ENCODE peak calls at places on chromosomes 12 and 14, in eight cellular contexts. One of them, this sample, is unnamed.
A peak's percentile ranks its signal among the peaks of the same experiment; 100 is the strongest.

GRCh38 chr12:89082354-89082753 is 269.9 kb downstream of the DUSP6 start:
- DNase-seq in astrocyte: no peak
- DNase-seq in breast epithelium: no peak
- DNase-seq in K562: no peak
- DNase-seq in brain microvascular endothelial cell: no peak
- DNase-seq in AG04450: no peak
- DNase-seq in heart left ventricle: no peak
- DNase-seq in dorsolateral prefrontal cortex: no peak
- DNase-seq in this sample: no peak

GRCh38 chr12:72271401-72271740 is 799 bp upstream of the TRHDE start:
- DNase-seq in astrocyte: no peak
- DNase-seq in breast epithelium: no peak
- DNase-seq in K562: no peak
- DNase-seq in brain microvascular endothelial cell: peak; percentile 43
- DNase-seq in AG04450: no peak
- DNase-seq in heart left ventricle: no peak
- DNase-seq in dorsolateral prefrontal cortex: peak; percentile 72
- DNase-seq in this sample: no peak

GRCh38 chr14:90381999-90382451 is 14.8 kb upstream of the CALM1 start:
- DNase-seq in astrocyte: no peak
- DNase-seq in breast epithelium: peak; percentile 68
- DNase-seq in K562: peak; percentile 19
- DNase-seq in brain microvascular endothelial cell: no peak
- DNase-seq in AG04450: no peak
- DNase-seq in heart left ventricle: peak; percentile 57
- DNase-seq in dorsolateral prefrontal cortex: no peak
- DNase-seq in this sample: no peak

GRCh38 chr14:59161571-59162175 is 26.8 kb upstream of the DAAM1 start:
- DNase-seq in astrocyte: peak; percentile 86
- DNase-seq in breast epithelium: no peak
- DNase-seq in K562: no peak
- DNase-seq in brain microvascular endothelial cell: peak; percentile 88
- DNase-seq in AG04450: peak; percentile 33
- DNase-seq in heart left ventricle: peak; percentile 28
- DNase-seq in dorsolateral prefrontal cortex: no peak
- DNase-seq in this sample: no peak

GRCh38 chr14:32865827-32866376 is 72.8 kb upstream of the NPAS3 start:
- DNase-seq in astrocyte: no peak
- DNase-seq in breast epithelium: no peak
- DNase-seq in K562: no peak
- DNase-seq in brain microvascular endothelial cell: no peak
- DNase-seq in AG04450: no peak
- DNase-seq in heart left ventricle: no peak
- DNase-seq in dorsolateral prefrontal cortex: no peak
- DNase-seq in this sample: no peak

GRCh38 chr14:68139466-68140110 is 320.0 kb downstream of the RAD51B start:
- DNase-seq in astrocyte: no peak
- DNase-seq in breast epithelium: no peak
- DNase-seq in K562: no peak
- DNase-seq in brain microvascular endothelial cell: no peak
- DNase-seq in AG04450: no peak
- DNase-seq in heart left ventricle: no peak
- DNase-seq in dorsolateral prefrontal cortex: no peak
- DNase-seq in this sample: no peak

GRCh38 chr14:75978249-75978731 is 3.5 kb downstream of the TGFB3 start:
- DNase-seq in astrocyte: no peak
- DNase-seq in breast epithelium: peak; percentile 77
- DNase-seq in K562: no peak
- DNase-seq in brain microvascular endothelial cell: no peak
- DNase-seq in AG04450: no peak
- DNase-seq in heart left ventricle: no peak
- DNase-seq in dorsolateral prefrontal cortex: no peak
- DNase-seq in this sample: peak; percentile 29

GRCh38 chr12:109666068-109666467 is 47.6 kb upstream of the FAM222A start:
- DNase-seq in astrocyte: no peak
- DNase-seq in breast epithelium: no peak
- DNase-seq in K562: no peak
- DNase-seq in brain microvascular endothelial cell: no peak
- DNase-seq in AG04450: no peak
- DNase-seq in heart left ventricle: no peak
- DNase-seq in dorsolateral prefrontal cortex: no peak
- DNase-seq in this sample: no peak

GRCh38 chr12:117563007-117563406 is 201.6 kb upstream of the NOS1 start:
- DNase-seq in astrocyte: no peak
- DNase-seq in breast epithelium: no peak
- DNase-seq in K562: no peak
- DNase-seq in brain microvascular endothelial cell: no peak
- DNase-seq in AG04450: no peak
- DNase-seq in heart left ventricle: no peak
- DNase-seq in dorsolateral prefrontal cortex: no peak
- DNase-seq in this sample: no peak

GRCh38 chr12:31386364-31386777 is 60.4 kb upstream of the SINHCAF start:
- DNase-seq in astrocyte: no peak
- DNase-seq in breast epithelium: no peak
- DNase-seq in K562: no peak
- DNase-seq in brain microvascular endothelial cell: no peak
- DNase-seq in AG04450: no peak
- DNase-seq in heart left ventricle: no peak
- DNase-seq in dorsolateral prefrontal cortex: no peak
- DNase-seq in this sample: no peak

GRCh38 chr14:41663478-41663845 is 56.8 kb downstream of the LRFN5 start:
- DNase-seq in astrocyte: peak; percentile 70
- DNase-seq in breast epithelium: no peak
- DNase-seq in K562: no peak
- DNase-seq in brain microvascular endothelial cell: no peak
- DNase-seq in AG04450: no peak
- DNase-seq in heart left ventricle: no peak
- DNase-seq in dorsolateral prefrontal cortex: no peak
- DNase-seq in this sample: no peak

GRCh38 chr12:46230985-46231384 is 37.9 kb downstream of the SLC38A1 start:
- DNase-seq in astrocyte: no peak
- DNase-seq in breast epithelium: no peak
- DNase-seq in K562: no peak
- DNase-seq in brain microvascular endothelial cell: no peak
- DNase-seq in AG04450: no peak
- DNase-seq in heart left ventricle: no peak
- DNase-seq in dorsolateral prefrontal cortex: no peak
- DNase-seq in this sample: no peak

GRCh38 chr14:20811994-20812393 is 9.3 kb upstream of the RNASE1 start:
- DNase-seq in astrocyte: no peak
- DNase-seq in breast epithelium: no peak
- DNase-seq in K562: no peak
- DNase-seq in brain microvascular endothelial cell: no peak
- DNase-seq in AG04450: no peak
- DNase-seq in heart left ventricle: no peak
- DNase-seq in dorsolateral prefrontal cortex: no peak
- DNase-seq in this sample: no peak

GRCh38 chr12:48288387-48289268 is 62.1 kb downstream of the ZNF641 start:
- DNase-seq in astrocyte: no peak
- DNase-seq in breast epithelium: no peak
- DNase-seq in K562: no peak
- DNase-seq in brain microvascular endothelial cell: no peak
- DNase-seq in AG04450: no peak
- DNase-seq in heart left ventricle: no peak
- DNase-seq in dorsolateral prefrontal cortex: no peak
- DNase-seq in this sample: no peak

GRCh38 chr12:48285751-48286650 is 64.7 kb downstream of the ZNF641 start:
- DNase-seq in astrocyte: no peak
- DNase-seq in breast epithelium: no peak
- DNase-seq in K562: no peak
- DNase-seq in brain microvascular endothelial cell: no peak
- DNase-seq in AG04450: no peak
- DNase-seq in heart left ventricle: no peak
- DNase-seq in dorsolateral prefrontal cortex: no peak
- DNase-seq in this sample: no peak

GRCh38 chr12:48291511-48291910 is 59.2 kb downstream of the ZNF641 start:
- DNase-seq in astrocyte: no peak
- DNase-seq in breast epithelium: no peak
- DNase-seq in K562: no peak
- DNase-seq in brain microvascular endothelial cell: no peak
- DNase-seq in AG04450: no peak
- DNase-seq in heart left ventricle: no peak
- DNase-seq in dorsolateral prefrontal cortex: no peak
- DNase-seq in this sample: no peak

GRCh38 chr12:48281811-48282210 is 68.9 kb downstream of the ZNF641 start:
- DNase-seq in astrocyte: no peak
- DNase-seq in breast epithelium: no peak
- DNase-seq in K562: no peak
- DNase-seq in brain microvascular endothelial cell: no peak
- DNase-seq in AG04450: no peak
- DNase-seq in heart left ventricle: no peak
- DNase-seq in dorsolateral prefrontal cortex: no peak
- DNase-seq in this sample: no peak

GRCh38 chr12:48286665-48287064 is 64.1 kb downstream of the ZNF641 start:
- DNase-seq in astrocyte: no peak
- DNase-seq in breast epithelium: no peak
- DNase-seq in K562: no peak
- DNase-seq in brain microvascular endothelial cell: peak; percentile 11
- DNase-seq in AG04450: no peak
- DNase-seq in heart left ventricle: no peak
- DNase-seq in dorsolateral prefrontal cortex: no peak
- DNase-seq in this sample: no peak
- TF ChIP-seq CTCF in astrocyte: peak; percentile 11
- TF ChIP-seq CTCF in breast epithelium: no peak
- TF ChIP-seq CTCF in K562: peak; percentile 68
- TF ChIP-seq CTCF in brain microvascular endothelial cell: peak; percentile 67
- TF ChIP-seq CTCF in AG04450: peak; percentile 48
- TF ChIP-seq CTCF in heart left ventricle: peak; percentile 29
- TF ChIP-seq CTCF in dorsolateral prefrontal cortex: no peak
- TF ChIP-seq CTCF in this sample: no peak

GRCh38 chr12:93773122-93773871 is 96.1 kb downstream of the CRADD start:
- DNase-seq in astrocyte: peak; percentile 70
- DNase-seq in breast epithelium: no peak
- DNase-seq in K562: no peak
- DNase-seq in brain microvascular endothelial cell: peak; percentile 87
- DNase-seq in AG04450: no peak
- DNase-seq in heart left ventricle: peak; percentile 33
- DNase-seq in dorsolateral prefrontal cortex: no peak
- DNase-seq in this sample: no peak
- H3K27ac ChIP-seq in astrocyte: peak overlapping the region; percentile 3
- H3K27ac ChIP-seq in breast epithelium: no peak overlapping the region
- H3K27ac ChIP-seq in K562: peak overlapping the region; percentile 61
- H3K27ac ChIP-seq in brain microvascular endothelial cell: peak overlapping the region; percentile 47
- H3K27ac ChIP-seq in AG04450: no peak overlapping the region
- H3K27ac ChIP-seq in heart left ventricle: peak overlapping the region; percentile 18
- H3K27ac ChIP-seq in dorsolateral prefrontal cortex: no peak overlapping the region
- H3K27ac ChIP-seq in this sample: no peak overlapping the region

GRCh38 chr14:39841088-39841487 is 408.9 kb upstream of the FBXO33 start:
- DNase-seq in astrocyte: peak; percentile 57
- DNase-seq in breast epithelium: no peak
- DNase-seq in K562: no peak
- DNase-seq in brain microvascular endothelial cell: no peak
- DNase-seq in AG04450: no peak
- DNase-seq in heart left ventricle: no peak
- DNase-seq in dorsolateral prefrontal cortex: no peak
- DNase-seq in this sample: no peak
- TF ChIP-seq CTCF in astrocyte: no peak
- TF ChIP-seq CTCF in breast epithelium: no peak
- TF ChIP-seq CTCF in K562: no peak
- TF ChIP-seq CTCF in brain microvascular endothelial cell: no peak
- TF ChIP-seq CTCF in AG04450: no peak
- TF ChIP-seq CTCF in heart left ventricle: no peak
- TF ChIP-seq CTCF in dorsolateral prefrontal cortex: no peak
- TF ChIP-seq CTCF in this sample: no peak

GRCh38 chr14:53509845-53510244 is 356.7 kb upstream of the DDHD1 start:
- DNase-seq in astrocyte: no peak
- DNase-seq in breast epithelium: no peak
- DNase-seq in K562: no peak
- DNase-seq in brain microvascular endothelial cell: no peak
- DNase-seq in AG04450: peak; percentile 51
- DNase-seq in heart left ventricle: peak; percentile 42
- DNase-seq in dorsolateral prefrontal cortex: no peak
- DNase-seq in this sample: no peak

GRCh38 chr14:53510281-53510912 is 357.3 kb upstream of the DDHD1 start:
- DNase-seq in astrocyte: no peak
- DNase-seq in breast epithelium: no peak
- DNase-seq in K562: no peak
- DNase-seq in brain microvascular endothelial cell: no peak
- DNase-seq in AG04450: no peak
- DNase-seq in heart left ventricle: no peak
- DNase-seq in dorsolateral prefrontal cortex: no peak
- DNase-seq in this sample: no peak

GRCh38 chr14:53515264-53515663 is 362.1 kb upstream of the DDHD1 start:
- DNase-seq in astrocyte: peak; percentile 39
- DNase-seq in breast epithelium: no peak
- DNase-seq in K562: no peak
- DNase-seq in brain microvascular endothelial cell: no peak
- DNase-seq in AG04450: no peak
- DNase-seq in heart left ventricle: no peak
- DNase-seq in dorsolateral prefrontal cortex: no peak
- DNase-seq in this sample: no peak

GRCh38 chr14:53509227-53509822 is 356.2 kb upstream of the DDHD1 start:
- DNase-seq in astrocyte: peak; percentile 56
- DNase-seq in breast epithelium: no peak
- DNase-seq in K562: no peak
- DNase-seq in brain microvascular endothelial cell: no peak
- DNase-seq in AG04450: peak; percentile 87
- DNase-seq in heart left ventricle: peak; percentile 55
- DNase-seq in dorsolateral prefrontal cortex: no peak
- DNase-seq in this sample: no peak
- H3K27ac ChIP-seq in astrocyte: no peak overlapping the region
- H3K27ac ChIP-seq in breast epithelium: peak overlapping the region; percentile 63
- H3K27ac ChIP-seq in K562: no peak overlapping the region
- H3K27ac ChIP-seq in brain microvascular endothelial cell: no peak overlapping the region
- H3K27ac ChIP-seq in AG04450: peak overlapping the region; percentile 93
- H3K27ac ChIP-seq in heart left ventricle: peak overlapping the region; percentile 70
- H3K27ac ChIP-seq in dorsolateral prefrontal cortex: no peak overlapping the region
- H3K27ac ChIP-seq in this sample: no peak overlapping the region

GRCh38 chr12:107231269-107231668 is 137.9 kb upstream of the CRY1 start:
- DNase-seq in astrocyte: no peak
- DNase-seq in breast epithelium: no peak
- DNase-seq in K562: no peak
- DNase-seq in brain microvascular endothelial cell: no peak
- DNase-seq in AG04450: no peak
- DNase-seq in heart left ventricle: no peak
- DNase-seq in dorsolateral prefrontal cortex: no peak
- DNase-seq in this sample: no peak
- TF ChIP-seq CTCF in astrocyte: no peak
- TF ChIP-seq CTCF in breast epithelium: no peak
- TF ChIP-seq CTCF in K562: no peak
- TF ChIP-seq CTCF in brain microvascular endothelial cell: no peak
- TF ChIP-seq CTCF in AG04450: no peak
- TF ChIP-seq CTCF in heart left ventricle: no peak
- TF ChIP-seq CTCF in dorsolateral prefrontal cortex: no peak
- TF ChIP-seq CTCF in this sample: no peak